ENCODE peak calls at places on chromosome X, in four cellular contexts. A is T-helper 2 cell, K is NCI-H2081, S is A549. N is an unnamed sample.

GRCh38 chrX:70301716-70302115 is 11.8 kb downstream of the KIF4A start:
- DNase-seq in A (no peak), K (no peak), S (no peak), N (no peak)

GRCh38 chrX:50430917-50431316 is 39.7 kb downstream of the DGKK start:
- DNase-seq in S (no peak), K (no peak), A (no peak), N (no peak)

GRCh38 chrX:63754141-63754859 is 30.7 kb downstream of the ARHGEF9 start:
- DNase-seq in K (peak; percentile 32), S (peak; percentile 6), A (no peak), N (no peak)

GRCh38 chrX:53321216-53321942 is 40.0 kb upstream of the IQSEC2 start:
- DNase-seq in A (no peak), K (no peak), S (no peak), N (no peak)

GRCh38 chrX:2679534-2680485 is 11.3 kb upstream of the CD99 start:
- DNase-seq in S (no peak), A (no peak), K (no peak), N (no peak)

GRCh38 chrX:109925656-109926055 is 77.3 kb upstream of the TMEM164 start:
- DNase-seq in A (no peak), K (no peak), S (no peak), N (no peak)

GRCh38 chrX:334971-335757 is 16.6 kb upstream of the GTPBP6 start:
- DNase-seq in A (peak; percentile 5), S (no peak), K (no peak), N (no peak)

GRCh38 chrX:1224954-1225353 is 12.5 kb upstream of the CRLF2 start:
- DNase-seq in K (no peak), S (no peak), A (no peak), N (no peak)

GRCh38 chrX:41923925-41924693 is 755 bp upstream of the CASK start:
- DNase-seq in K (peak; percentile 71), A (no peak), S (peak; percentile 44), N (peak; percentile 56)

GRCh38 chrX:132631579-132632232 is 142.9 kb upstream of the MBNL3 start:
- DNase-seq in S (peak; percentile 13), K (peak; percentile 32), A (no peak), N (peak; percentile 27)

GRCh38 chrX:30161043-30161442 is 54.3 kb upstream of the MAGEB2 start:
- DNase-seq in K (no peak), A (no peak), S (no peak), N (no peak)

GRCh38 chrX:54495814-54496516 is at the start of gene FGD1:
- DNase-seq in S (peak; percentile 82), K (peak; percentile 37), A (no peak), N (peak; percentile 29)

GRCh38 chrX:48045410-48046311 is 25.8 kb downstream of the ZNF630 start:
- DNase-seq in S (no peak), K (no peak), A (no peak), N (no peak)

GRCh38 chrX:133415276-133416105 is at the start of gene GPC4:
- DNase-seq in K (no peak), A (no peak), S (peak; percentile 8), N (peak; percentile 51)

GRCh38 chrX:17738002-17738713 is 865 bp downstream of the SCML1 start:
- DNase-seq in A (no peak), K (peak; percentile 63), S (no peak), N (peak; percentile 24)

GRCh38 chrX:106734827-106735226 is 8.3 kb downstream of the RNF128 start:
- DNase-seq in A (no peak), S (no peak), K (no peak), N (no peak)

GRCh38 chrX:68084765-68085164 is 348.5 kb downstream of the OPHN1 start:
- DNase-seq in A (no peak), K (no peak), S (no peak), N (no peak)

GRCh38 chrX:118596428-118596827 is 100.8 kb downstream of the DOCK11 start:
- DNase-seq in S (no peak), A (no peak), K (no peak), N (no peak)

GRCh38 chrX:152905081-152905420 is 7.2 kb downstream of the ZNF185 start:
- DNase-seq in S (no peak), A (no peak), K (no peak), N (peak; percentile 88)

GRCh38 chrX:114924846-114925245 is 92.6 kb downstream of the IL13RA2 start:
- DNase-seq in K (no peak), S (no peak), A (no peak), N (no peak)

GRCh38 chrX:132375941-132376340 is 112.9 kb downstream of the MBNL3 start:
- DNase-seq in K (peak; percentile 2), A (no peak), S (peak; percentile 0), N (no peak)

GRCh38 chrX:115449742-115450141 is 111.2 kb upstream of the PLS3 start:
- DNase-seq in S (no peak), K (no peak), A (no peak), N (no peak)

GRCh38 chrX:103686199-103687072 is at the start of gene MORF4L2:
- DNase-seq in S (peak; percentile 81), K (peak; percentile 100), A (peak; percentile 50), N (peak; percentile 96)

GRCh38 chrX:109535578-109535977 is 1.1 kb upstream of the NXT2 start:
- DNase-seq in K (peak; percentile 79), A (no peak), S (no peak), N (no peak)

GRCh38 chrX:20312018-20312417 is 45.3 kb upstream of the RPS6KA3 start:
- DNase-seq in K (no peak), A (no peak), S (no peak), N (no peak)

GRCh38 chrX:29090811-29091210 is 503.6 kb downstream of the IL1RAPL1 start:
- DNase-seq in K (peak; percentile 4), A (no peak), S (no peak), N (no peak)

GRCh38 chrX:4994855-4995254 is 1233.8 kb downstream of the NLGN4X start:
- DNase-seq in S (no peak), A (no peak), K (no peak), N (no peak)

GRCh38 chrX:38304010-38304409 is 23.3 kb downstream of the RPGR start:
- DNase-seq in A (no peak), K (no peak), S (no peak), N (no peak)

GRCh38 chrX:153643431-153644351 is 3.3 kb upstream of the DUSP9 start:
- DNase-seq in K (no peak), S (peak; percentile 44), A (no peak), N (no peak)

GRCh38 chrX:78997870-78998558 is 52.8 kb downstream of the P2RY10 start:
- DNase-seq in A (no peak), K (no peak), S (no peak), N (no peak)

GRCh38 chrX:64975491-64975890 is 759 bp downstream of the ZC4H2 start:
- DNase-seq in A (no peak), K (no peak), S (peak; percentile 24), N (no peak)

GRCh38 chrX:40065291-40066046 is 32.3 kb downstream of the BCOR start:
- DNase-seq in S (no peak), A (no peak), K (no peak), N (no peak)

GRCh38 chrX:49075347-49075746 is 1.5 kb upstream of the PRAF2 start:
- DNase-seq in S (no peak), A (no peak), K (no peak), N (no peak)

GRCh38 chrX:119541188-119541587 is 24.0 kb downstream of the STEEP1 start:
- DNase-seq in A (no peak), S (peak; percentile 22), K (no peak), N (no peak)

GRCh38 chrX:121802881-121803412 is 755.5 kb downstream of the GLUD2 start:
- DNase-seq in K (no peak), S (no peak), A (no peak), N (no peak)

GRCh38 chrX:11504234-11504633 is 161.5 kb downstream of the ARHGAP6 start:
- DNase-seq in A (no peak), K (no peak), S (no peak), N (no peak)

GRCh38 chrX:83169683-83170082 is 338.4 kb upstream of the POU3F4 start:
- DNase-seq in S (no peak), A (no peak), K (no peak), N (no peak)